ENCODE peak calls at places on chromosomes 3 and 15, in eight cellular contexts. W, T, S, L, V, F, O and X are unnamed samples.

GRCh38 chr3:24164967-24165366 is 219.9 kb downstream of the NR1D2 start:
- DNase-seq in O (no peak), W (no peak), V (no peak), L (no peak), F (no peak), S (no peak), T (no peak), X (no peak)

GRCh38 chr3:113626513-113627371 is 69.7 kb downstream of the USF3 start:
- DNase-seq in V (no peak), O (peak; percentile 81), L (peak; percentile 64), T (peak; percentile 28), F (peak; percentile 76), W (peak; percentile 82), S (peak; percentile 83), X (no peak)

GRCh38 chr3:12638105-12638504 is 25.8 kb downstream of the RAF1 start:
- DNase-seq in W (no peak), S (no peak), V (no peak), L (no peak), F (no peak), T (no peak), O (no peak), X (no peak)

GRCh38 chr3:59542276-59542675 is 492.5 kb upstream of the CFAP20DC start:
- DNase-seq in S (no peak), V (no peak), F (no peak), O (no peak), T (no peak), W (no peak), L (no peak), X (no peak)

GRCh38 chr3:50433954-50434353 is 69.5 kb downstream of the CACNA2D2 start:
- DNase-seq in S (no peak), L (no peak), T (no peak), W (no peak), F (no peak), O (no peak), V (no peak), X (no peak)

GRCh38 chr3:117486709-117487394 is 777.3 kb downstream of the TUSC7 start:
- DNase-seq in S (no peak), V (no peak), L (no peak), T (no peak), O (no peak), W (no peak), F (no peak), X (no peak)

GRCh38 chr3:50472958-50473357 is 30.5 kb downstream of the CACNA2D2 start:
- DNase-seq in F (no peak), V (no peak), O (no peak), W (no peak), T (no peak), S (no peak), L (no peak), X (no peak)

GRCh38 chr15:68303134-68303533 is 25.6 kb downstream of the FEM1B start:
- DNase-seq in O (peak; percentile 41), T (no peak), S (no peak), F (no peak), W (no peak), L (no peak), V (no peak), X (no peak)

GRCh38 chr3:53069422-53070068 is 23.7 kb upstream of the SFMBT1 start:
- DNase-seq in L (no peak), T (no peak), F (no peak), W (peak; percentile 22), S (no peak), O (no peak), V (no peak), X (peak; percentile 45)

GRCh38 chr3:161035711-161036110 is 69.4 kb downstream of the B3GALNT1 start:
- DNase-seq in S (peak; percentile 86), V (no peak), T (no peak), O (no peak), F (no peak), L (peak; percentile 82), W (no peak), X (no peak)

GRCh38 chr15:99998661-99999101 is 265.4 kb upstream of the LYSMD4 start:
- DNase-seq in L (no peak), O (no peak), V (peak; percentile 51), W (no peak), S (no peak), T (no peak), F (no peak), X (peak; percentile 29)

GRCh38 chr15:67187351-67187854 is 67.1 kb downstream of the AAGAB start:
- DNase-seq in F (no peak), S (no peak), W (peak; percentile 20), L (no peak), V (no peak), T (no peak), O (no peak), X (no peak)

GRCh38 chr15:67190326-67190725 is 64.1 kb downstream of the AAGAB start:
- DNase-seq in W (peak; percentile 11), S (no peak), V (no peak), L (no peak), F (no peak), T (no peak), O (no peak), X (peak; percentile 78)

GRCh38 chr15:67188551-67189218 is 65.8 kb downstream of the AAGAB start:
- DNase-seq in L (no peak), F (peak; percentile 51), W (peak; percentile 21), T (no peak), O (peak; percentile 54), S (no peak), V (no peak), X (peak; percentile 86)

GRCh38 chr15:67190813-67191212 is 63.6 kb downstream of the AAGAB start:
- DNase-seq in O (no peak), T (no peak), V (no peak), F (no peak), W (peak; percentile 54), L (no peak), S (no peak), X (no peak)

DNA sequence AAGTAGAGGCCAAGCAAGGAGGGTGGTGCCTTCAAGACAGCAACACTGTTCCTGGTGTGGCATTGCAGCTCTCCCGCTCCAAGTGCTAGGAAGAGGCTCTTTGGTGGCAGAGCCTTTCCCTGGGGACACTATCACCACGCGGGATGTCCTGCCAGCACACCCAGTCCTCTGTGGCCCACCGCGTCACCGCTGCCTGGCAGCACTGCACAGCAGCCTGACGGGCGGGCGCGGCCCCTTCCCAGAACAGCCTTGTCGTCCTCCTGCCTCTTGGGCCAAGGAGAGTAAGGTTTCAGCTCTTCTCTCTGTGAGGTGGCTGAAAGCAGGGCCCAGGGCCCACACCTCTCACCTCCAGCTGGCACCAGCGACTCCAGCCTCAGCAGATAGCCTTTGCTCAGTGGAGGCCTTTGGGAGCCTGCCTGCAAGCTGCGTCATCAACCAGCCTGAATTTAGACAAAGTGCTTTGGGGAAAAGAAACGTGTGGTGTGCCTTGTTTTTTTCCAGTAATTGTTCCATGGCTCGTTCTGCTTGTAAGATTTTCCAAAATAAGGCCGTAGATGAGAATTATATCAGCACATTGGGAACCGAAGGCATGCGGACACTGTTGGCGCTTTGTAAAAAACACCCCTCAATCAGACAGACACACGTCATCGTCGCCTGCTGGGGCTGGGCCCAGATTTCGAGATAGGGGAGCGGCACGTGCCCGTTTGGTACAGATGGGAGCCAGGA is 65.0 kb downstream of the AAGAB start:
- DNase-seq in S (no peak), W (no peak), F (peak; percentile 87), T (peak; percentile 78), L (no peak), O (peak; percentile 52), V (no peak), X (peak; percentile 70)
- TF ChIP-seq POLR2A in S (no peak), W (no peak), F (no peak), T (no peak), L (no peak), O (no peak), V (no peak), X (no peak)

DNA sequence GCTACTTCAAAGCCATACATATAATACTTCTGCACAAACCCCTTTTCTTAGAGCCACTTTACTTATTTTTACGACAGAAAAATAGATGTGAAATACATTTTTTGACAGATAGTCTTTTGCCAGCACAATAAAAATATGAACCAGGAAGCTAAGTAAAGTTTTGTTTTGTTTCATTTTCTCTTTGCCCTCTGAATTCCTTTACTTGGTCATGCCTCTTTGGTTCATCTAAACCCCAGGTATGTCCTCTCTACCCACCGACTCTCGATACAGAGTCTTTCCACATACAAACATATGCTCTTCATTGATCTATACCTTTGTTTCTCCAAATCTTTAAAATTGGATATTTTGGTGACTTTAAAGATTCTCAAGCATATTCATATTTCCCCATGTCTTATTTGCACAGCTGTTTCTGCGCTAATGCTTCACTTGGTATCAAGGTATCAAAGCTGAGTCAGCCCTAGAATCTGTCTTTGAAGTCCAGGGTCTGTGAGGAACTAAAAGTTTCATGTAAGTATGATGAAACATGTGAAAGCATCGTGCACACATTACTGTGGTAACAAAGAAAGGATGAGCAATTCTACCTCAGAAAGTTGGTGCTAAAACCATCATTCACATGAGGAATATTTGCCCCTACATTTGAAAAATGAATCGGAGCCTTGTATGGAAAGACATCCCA is 845.4 kb downstream of the NAALADL2 start:
- DNase-seq in S (no peak), T (no peak), F (no peak), V (no peak), W (no peak), O (no peak), L (no peak), X (no peak)
- TF ChIP-seq CTCF in S (no peak), T (no peak), F (no peak), V (no peak), W (no peak), O (no peak), L (no peak), X (no peak)

GRCh38 chr15:55615445-55615844 is 27.3 kb upstream of the PYGO1 start:
- DNase-seq in W (no peak), O (no peak), L (no peak), F (no peak), T (no peak), S (no peak), V (no peak), X (no peak)

GRCh38 chr15:55618396-55618795 is 30.3 kb upstream of the PYGO1 start:
- DNase-seq in O (no peak), T (no peak), F (no peak), L (no peak), S (no peak), V (no peak), W (no peak), X (no peak)

GRCh38 chr15:55619783-55620182 is 31.6 kb upstream of the PYGO1 start:
- DNase-seq in L (no peak), O (no peak), S (no peak), T (no peak), W (no peak), V (no peak), F (no peak), X (no peak)
- H3K4me3 ChIP-seq in L (no peak overlapping the region), O (no peak overlapping the region), S (no peak overlapping the region), T (no peak overlapping the region), W (no peak overlapping the region), V (no peak overlapping the region), F (no peak overlapping the region), X (no peak overlapping the region)

GRCh38 chr15:64911317-64912186 is at the start of gene ANKDD1A:
- DNase-seq in T (peak; percentile 81), W (peak; percentile 70), F (peak; percentile 86), V (no peak), L (peak; percentile 56), S (peak; percentile 10), O (peak; percentile 89), X (peak; percentile 91)
- TF ChIP-seq POLR2A in T (peak; percentile 46), W (peak; percentile 62), F (no peak), V (no peak), L (no peak), S (no peak), O (peak; percentile 25), X (no peak)